ENCODE peak calls at places on chromosomes 11 and 22, in five cellular contexts. One of them, this sample, is unnamed.
A peak's percentile ranks its signal among the peaks of the same experiment; 100 is the strongest.

GRCh38 chr11:15159085-15159484 is 44.4 kb downstream of the INSC start:
- DNase-seq in dorsolateral prefrontal cortex: no peak
- DNase-seq in type B pancreatic cell: no peak
- DNase-seq in RWPE1: peak; percentile 41
- DNase-seq in ascending aorta: no peak
- DNase-seq in this sample: no peak

GRCh38 chr11:67999201-67999629 is 4.7 kb downstream of the UNC93B1 start:
- DNase-seq in RWPE1: no peak
- DNase-seq in dorsolateral prefrontal cortex: no peak
- DNase-seq in type B pancreatic cell: no peak
- DNase-seq in ascending aorta: no peak
- DNase-seq in this sample: no peak

GRCh38 chr11:8234910-8235309 is 28.8 kb downstream of the LMO1 start:
- DNase-seq in type B pancreatic cell: no peak
- DNase-seq in RWPE1: no peak
- DNase-seq in dorsolateral prefrontal cortex: no peak
- DNase-seq in ascending aorta: no peak
- DNase-seq in this sample: no peak

GRCh38 chr22:20395897-20396287 is 1.9 kb downstream of the ZNF74 start:
- DNase-seq in ascending aorta: no peak
- DNase-seq in type B pancreatic cell: no peak
- DNase-seq in dorsolateral prefrontal cortex: no peak
- DNase-seq in RWPE1: no peak
- DNase-seq in this sample: no peak

GRCh38 chr22:45742866-45743450 is 71.3 kb downstream of the ATXN10 start:
- DNase-seq in dorsolateral prefrontal cortex: no peak
- DNase-seq in ascending aorta: no peak
- DNase-seq in type B pancreatic cell: no peak
- DNase-seq in RWPE1: peak; percentile 11
- DNase-seq in this sample: no peak

GRCh38 chr11:21048626-21049025 is 379.2 kb downstream of the NELL1 start:
- DNase-seq in dorsolateral prefrontal cortex: no peak
- DNase-seq in type B pancreatic cell: no peak
- DNase-seq in ascending aorta: no peak
- DNase-seq in RWPE1: no peak
- DNase-seq in this sample: no peak

GRCh38 chr11:57514538-57515331 is 767 bp downstream of the SLC43A1 start:
- DNase-seq in dorsolateral prefrontal cortex: no peak
- DNase-seq in type B pancreatic cell: no peak
- DNase-seq in RWPE1: peak; percentile 21
- DNase-seq in ascending aorta: no peak
- DNase-seq in this sample: no peak

GRCh38 chr11:134355136-134355535 is 23.3 kb downstream of the GLB1L2 start:
- DNase-seq in dorsolateral prefrontal cortex: no peak
- DNase-seq in type B pancreatic cell: no peak
- DNase-seq in ascending aorta: no peak
- DNase-seq in RWPE1: no peak
- DNase-seq in this sample: no peak

GRCh38 chr11:19393119-19393518 is 152.4 kb upstream of the E2F8 start:
- DNase-seq in dorsolateral prefrontal cortex: no peak
- DNase-seq in ascending aorta: no peak
- DNase-seq in RWPE1: no peak
- DNase-seq in type B pancreatic cell: peak; percentile 6
- DNase-seq in this sample: no peak

GRCh38 chr11:13337986-13338436 is 60.4 kb downstream of the BMAL1 start:
- DNase-seq in dorsolateral prefrontal cortex: no peak
- DNase-seq in RWPE1: peak; percentile 42
- DNase-seq in ascending aorta: no peak
- DNase-seq in type B pancreatic cell: no peak
- DNase-seq in this sample: no peak

GRCh38 chr11:114318361-114318760 is 22.2 kb downstream of the NNMT start:
- DNase-seq in RWPE1: no peak
- DNase-seq in dorsolateral prefrontal cortex: no peak
- DNase-seq in ascending aorta: no peak
- DNase-seq in type B pancreatic cell: no peak
- DNase-seq in this sample: no peak

GRCh38 chr11:66970808-66971442 is 4.2 kb upstream of the C11orf86 start:
- DNase-seq in type B pancreatic cell: no peak
- DNase-seq in ascending aorta: peak; percentile 57
- DNase-seq in dorsolateral prefrontal cortex: no peak
- DNase-seq in RWPE1: peak; percentile 91
- DNase-seq in this sample: no peak

GRCh38 chr22:29172216-29172615 is 33.5 kb upstream of the EMID1 start:
- DNase-seq in ascending aorta: no peak
- DNase-seq in dorsolateral prefrontal cortex: no peak
- DNase-seq in RWPE1: no peak
- DNase-seq in type B pancreatic cell: no peak
- DNase-seq in this sample: no peak

GRCh38 chr11:9265211-9266131 is at the start of gene DENND5A:
- DNase-seq in type B pancreatic cell: peak; percentile 82
- DNase-seq in RWPE1: peak; percentile 96
- DNase-seq in ascending aorta: peak; percentile 39
- DNase-seq in dorsolateral prefrontal cortex: peak; percentile 76
- DNase-seq in this sample: peak; percentile 81

GRCh38 chr11:131601586-131601985 is 231.2 kb downstream of the NTM start:
- DNase-seq in ascending aorta: no peak
- DNase-seq in dorsolateral prefrontal cortex: no peak
- DNase-seq in RWPE1: no peak
- DNase-seq in type B pancreatic cell: no peak
- DNase-seq in this sample: no peak

GRCh38 chr11:130782361-130783221 is 133.7 kb downstream of the SNX19 start:
- DNase-seq in dorsolateral prefrontal cortex: no peak
- DNase-seq in ascending aorta: no peak
- DNase-seq in type B pancreatic cell: peak; percentile 42
- DNase-seq in RWPE1: peak; percentile 26
- DNase-seq in this sample: no peak

GRCh38 chr22:30868663-30869385 is 99.8 kb downstream of the MORC2 start:
- DNase-seq in dorsolateral prefrontal cortex: peak; percentile 40
- DNase-seq in ascending aorta: no peak
- DNase-seq in type B pancreatic cell: peak; percentile 64
- DNase-seq in RWPE1: no peak
- DNase-seq in this sample: no peak

GRCh38 chr11:41522391-41522790 is 62.9 kb upstream of the LRRC4C start:
- DNase-seq in RWPE1: no peak
- DNase-seq in dorsolateral prefrontal cortex: no peak
- DNase-seq in type B pancreatic cell: no peak
- DNase-seq in ascending aorta: no peak
- DNase-seq in this sample: no peak

GRCh38 chr11:28393348-28393747 is 285.2 kb downstream of the METTL15 start:
- DNase-seq in RWPE1: no peak
- DNase-seq in type B pancreatic cell: no peak
- DNase-seq in ascending aorta: no peak
- DNase-seq in dorsolateral prefrontal cortex: no peak
- DNase-seq in this sample: no peak

GRCh38 chr11:130219148-130219547 is 59.6 kb downstream of the ST14 start:
- DNase-seq in type B pancreatic cell: no peak
- DNase-seq in RWPE1: no peak
- DNase-seq in ascending aorta: no peak
- DNase-seq in dorsolateral prefrontal cortex: no peak
- DNase-seq in this sample: no peak

GRCh38 chr11:95918056-95918455 is 5.9 kb downstream of the MTMR2 start:
- DNase-seq in RWPE1: no peak
- DNase-seq in type B pancreatic cell: no peak
- DNase-seq in dorsolateral prefrontal cortex: no peak
- DNase-seq in ascending aorta: no peak
- DNase-seq in this sample: no peak
- TF ChIP-seq CTCF in RWPE1: no peak
- TF ChIP-seq CTCF in type B pancreatic cell: no peak
- TF ChIP-seq CTCF in dorsolateral prefrontal cortex: no peak
- TF ChIP-seq CTCF in ascending aorta: no peak
- TF ChIP-seq CTCF in this sample: no peak

DNA sequence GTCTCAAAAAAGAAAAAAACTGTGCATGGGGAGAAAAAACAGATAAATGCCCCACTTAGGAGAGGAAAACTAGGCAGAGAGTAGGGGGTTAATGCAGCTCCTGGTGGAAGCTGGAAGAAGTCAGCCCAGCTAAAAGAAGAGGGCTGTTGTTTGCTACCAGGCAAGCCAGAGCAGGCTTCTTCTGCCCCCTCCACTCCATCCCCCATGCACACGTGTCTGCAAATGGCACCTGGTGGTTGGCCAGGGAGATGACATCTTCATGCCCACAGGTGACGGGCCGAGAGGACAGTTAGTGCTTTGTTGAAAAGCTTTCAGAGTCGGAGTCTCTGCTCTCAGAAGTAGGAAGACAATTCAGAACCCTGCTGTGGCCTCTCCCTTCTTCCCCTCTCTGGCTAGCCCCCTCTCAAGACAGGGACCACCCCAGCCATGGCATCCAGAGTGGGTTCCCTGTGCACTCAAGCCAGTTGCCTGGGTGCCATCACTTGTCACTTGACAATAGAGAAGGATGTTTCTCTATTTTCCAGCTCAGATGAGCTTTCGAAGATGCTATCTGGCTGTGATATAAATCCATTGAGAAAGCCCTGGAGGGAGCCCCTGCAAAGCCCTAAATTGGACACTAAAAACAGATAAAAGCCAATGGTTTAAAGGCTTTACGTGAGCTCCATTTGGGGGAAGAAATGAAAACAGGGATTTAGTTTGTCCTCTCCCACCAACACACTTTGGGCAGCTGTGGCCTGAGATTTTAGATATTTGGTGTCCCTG is 142.0 kb downstream of the TRIM29 start:
- DNase-seq in type B pancreatic cell: no peak
- DNase-seq in ascending aorta: no peak
- DNase-seq in dorsolateral prefrontal cortex: peak; percentile 27
- DNase-seq in RWPE1: no peak
- DNase-seq in this sample: no peak
- TF ChIP-seq CTCF in type B pancreatic cell: peak; percentile 32
- TF ChIP-seq CTCF in ascending aorta: no peak
- TF ChIP-seq CTCF in dorsolateral prefrontal cortex: no peak
- TF ChIP-seq CTCF in RWPE1: no peak
- TF ChIP-seq CTCF in this sample: no peak

GRCh38 chr11:43802509-43802908 is 78.1 kb upstream of the ALKBH3 start:
- DNase-seq in type B pancreatic cell: no peak
- DNase-seq in RWPE1: no peak
- DNase-seq in dorsolateral prefrontal cortex: no peak
- DNase-seq in ascending aorta: no peak
- DNase-seq in this sample: no peak
- TF ChIP-seq CTCF in type B pancreatic cell: peak; percentile 57
- TF ChIP-seq CTCF in RWPE1: no peak
- TF ChIP-seq CTCF in dorsolateral prefrontal cortex: no peak
- TF ChIP-seq CTCF in ascending aorta: no peak
- TF ChIP-seq CTCF in this sample: peak; percentile 30

DNA sequence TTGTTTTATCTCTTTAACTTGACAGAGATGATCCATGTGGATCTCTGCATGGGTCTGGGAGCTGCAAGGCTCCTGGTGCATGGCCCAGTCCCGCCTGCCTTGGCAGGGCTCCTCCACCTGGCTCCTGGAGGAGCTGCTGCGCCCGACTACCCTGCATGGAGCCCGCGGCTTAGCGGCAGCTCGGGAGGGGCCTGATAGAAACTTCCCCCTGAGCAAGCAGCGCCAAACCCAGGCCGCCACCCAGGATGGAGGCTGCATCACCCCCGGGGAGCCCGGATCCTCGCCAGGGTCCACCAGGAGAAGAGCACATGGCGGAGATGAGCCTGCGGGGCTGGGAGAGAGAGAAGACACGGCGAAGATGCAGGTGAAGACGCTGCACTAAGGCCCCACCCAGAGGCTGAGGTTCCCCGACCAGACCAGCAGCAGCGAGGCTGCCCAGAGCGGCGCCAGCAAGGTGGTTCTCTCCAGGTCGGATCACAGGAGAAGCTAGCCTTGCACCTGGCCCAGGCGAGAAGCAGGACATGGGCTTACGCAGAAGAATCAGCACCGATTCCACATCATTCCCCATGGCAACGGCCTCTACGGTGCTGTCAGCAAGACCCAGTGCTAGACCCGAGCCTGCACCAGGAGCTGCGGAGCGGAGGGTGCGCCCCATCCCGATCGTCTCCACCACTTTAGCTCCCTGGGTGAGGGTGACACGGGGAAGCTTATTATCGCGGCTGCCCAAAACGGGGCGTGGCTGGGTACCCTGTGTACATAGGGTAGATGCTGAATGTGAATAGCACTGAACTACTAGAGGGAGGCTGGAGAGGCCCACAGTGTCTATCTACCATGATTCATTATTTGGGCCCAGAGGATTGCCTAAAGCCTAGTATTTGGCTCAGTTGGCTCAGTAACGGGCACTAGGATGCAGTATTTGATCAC is 41.3 kb upstream of the VPREB1 start:
- DNase-seq in RWPE1: no peak
- DNase-seq in ascending aorta: no peak
- DNase-seq in type B pancreatic cell: no peak
- DNase-seq in dorsolateral prefrontal cortex: no peak
- DNase-seq in this sample: no peak
- TF ChIP-seq CTCF in RWPE1: no peak
- TF ChIP-seq CTCF in ascending aorta: no peak
- TF ChIP-seq CTCF in type B pancreatic cell: no peak
- TF ChIP-seq CTCF in dorsolateral prefrontal cortex: no peak
- TF ChIP-seq CTCF in this sample: no peak

DNA sequence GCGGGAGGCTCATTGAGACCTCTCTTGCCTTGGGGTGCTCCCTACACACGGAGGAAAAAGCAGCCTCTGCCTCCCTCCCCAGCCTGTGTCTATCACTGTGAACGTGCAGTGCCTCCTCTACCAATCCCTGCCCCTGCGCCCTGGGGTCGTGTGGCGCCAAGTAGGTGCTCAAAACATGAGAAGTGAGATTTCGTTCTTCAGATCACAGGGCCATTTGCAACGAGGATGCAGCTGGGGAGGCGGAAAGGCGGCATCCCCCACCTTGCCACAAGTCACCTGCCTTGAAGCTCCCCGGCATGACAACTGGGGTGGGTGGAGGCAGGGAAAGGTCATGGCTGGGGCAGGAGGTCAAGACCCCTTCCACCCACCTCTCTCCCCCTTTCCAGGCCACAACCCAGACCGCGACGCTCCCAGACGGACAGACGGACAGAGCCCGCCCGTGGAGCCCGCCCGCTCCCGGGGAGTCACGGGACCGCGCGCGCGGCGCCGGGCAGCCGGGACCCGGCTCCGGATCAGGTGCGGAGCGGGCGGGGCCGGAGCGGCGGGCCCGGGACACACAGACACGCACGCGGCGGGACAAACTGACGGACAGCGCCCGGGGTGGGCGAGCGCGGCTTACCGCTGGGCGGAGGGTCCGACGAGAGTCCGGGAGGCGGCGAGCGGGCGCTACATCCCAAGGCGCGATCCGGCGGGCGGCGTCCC is 487 bp downstream of the KCNJ4 start:
- DNase-seq in type B pancreatic cell: no peak
- DNase-seq in RWPE1: no peak
- DNase-seq in ascending aorta: no peak
- DNase-seq in dorsolateral prefrontal cortex: no peak
- DNase-seq in this sample: no peak
- TF ChIP-seq CTCF in type B pancreatic cell: no peak
- TF ChIP-seq CTCF in RWPE1: no peak
- TF ChIP-seq CTCF in ascending aorta: no peak
- TF ChIP-seq CTCF in dorsolateral prefrontal cortex: no peak
- TF ChIP-seq CTCF in this sample: no peak

DNA sequence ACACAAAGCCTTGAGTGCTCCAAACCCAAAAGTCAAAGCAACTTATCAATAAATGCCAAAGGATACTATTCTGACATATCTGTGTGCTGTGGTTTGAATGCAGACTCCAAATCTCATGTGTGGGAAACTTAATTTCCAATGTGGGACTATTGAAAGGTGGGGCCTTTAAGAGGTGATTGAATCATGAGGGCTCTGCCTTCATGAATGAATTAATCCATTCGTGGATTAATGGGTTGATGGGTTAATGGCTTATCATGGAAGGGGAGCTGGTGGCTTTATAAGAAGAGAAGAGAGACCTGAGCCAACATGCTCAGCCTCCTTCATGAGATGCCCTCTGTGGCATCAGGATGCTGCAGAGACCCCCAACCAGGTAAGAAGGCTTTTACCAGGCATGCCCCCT is 16.8 kb upstream of the ZNF280A start:
- DNase-seq in RWPE1: no peak
- DNase-seq in ascending aorta: no peak
- DNase-seq in type B pancreatic cell: no peak
- DNase-seq in dorsolateral prefrontal cortex: no peak
- DNase-seq in this sample: no peak
- TF ChIP-seq CTCF in RWPE1: no peak
- TF ChIP-seq CTCF in ascending aorta: no peak
- TF ChIP-seq CTCF in type B pancreatic cell: no peak
- TF ChIP-seq CTCF in dorsolateral prefrontal cortex: no peak
- TF ChIP-seq CTCF in this sample: no peak

This sample was measured in progenitor cell of endocrine pancreas.